ENCODE peak calls at places on chromosomes 12 and 14, in seven cellular contexts. B is midbrain; I is SW480; W is neural crest cell; C is activated CD8-positive, alpha-beta memory T cell treated with anti-CD3 and anti-CD28 coated beads, Interleukin-2, amount 50 U/mL, for 4 hours; N is fibroblast of pulmonary artery; O is effector memory CD8-positive, alpha-beta T cell. R is an unnamed sample.

GRCh38 chr14:69037790-69038448 is 58.8 kb upstream of the ACTN1 start:
- DNase-seq in B (no peak), I (peak; percentile 22), W (no peak), C (no peak), N (peak; percentile 50), O (no peak), R (no peak)

GRCh38 chr12:108518101-108518715 is 3.1 kb downstream of the FICD start:
- DNase-seq in B (no peak), I (no peak), W (no peak), C (no peak), N (no peak), O (no peak), R (no peak)

GRCh38 chr14:37436519-37436918 is 158.5 kb downstream of the FOXA1 start:
- DNase-seq in B (no peak), I (no peak), W (no peak), C (no peak), N (no peak), O (no peak), R (no peak)

GRCh38 chr12:105331805-105332251 is 1.3 kb downstream of the C12orf75 start:
- DNase-seq in B (no peak), I (peak; percentile 64), W (no peak), C (no peak), N (no peak), O (peak; percentile 15), R (no peak)

GRCh38 chr14:32472081-32472480 is 143.0 kb downstream of the AKAP6 start:
- DNase-seq in B (no peak), I (no peak), W (no peak), C (no peak), N (no peak), O (no peak), R (no peak)

GRCh38 chr14:38342803-38343202 is 86.9 kb upstream of the CLEC14A start:
- DNase-seq in B (no peak), I (peak; percentile 5), W (no peak), C (no peak), N (peak; percentile 29), O (no peak), R (no peak)

GRCh38 chr12:53777936-53778644 is 26.3 kb upstream of the CISTR start:
- DNase-seq in B (no peak), I (no peak), W (no peak), C (no peak), N (no peak), O (no peak), R (no peak)

GRCh38 chr12:65533177-65533883 is 254.8 kb downstream of the MSRB3 start:
- DNase-seq in B (no peak), I (peak; percentile 26), W (no peak), C (no peak), N (peak; percentile 29), O (no peak), R (no peak)

GRCh38 chr12:52032431-52032796 is 18.8 kb upstream of the NR4A1 start:
- DNase-seq in B (peak; percentile 72), I (no peak), W (no peak), C (no peak), N (peak; percentile 86), O (no peak), R (no peak)

R was measured in SK-N-MC.